ENCODE peak calls at places on chromosomes 12 and 14, in four cellular contexts. W, L, O and C are unnamed samples.
A peak's percentile ranks its signal among the peaks of the same experiment; 100 is the strongest.

GRCh38 chr14:30751646-30752416 is 122.5 kb upstream of the COCH start:
- DNase-seq in W (no peak), L (no peak), O (no peak), C (peak; percentile 55)

GRCh38 chr12:121939190-121939589 is 20.8 kb downstream of the CFAP251 start:
- DNase-seq in W (no peak), L (no peak), O (no peak), C (no peak)

GRCh38 chr14:98226411-98226810 is 1045.6 kb downstream of the BCL11B start:
- DNase-seq in W (no peak), L (no peak), O (no peak), C (no peak)

GRCh38 chr14:24332094-24332983 is 2.5 kb downstream of the ADCY4 start:
- DNase-seq in W (peak; percentile 86), L (peak; percentile 44), O (peak; percentile 93), C (peak; percentile 98)

GRCh38 chr14:51006781-51007211 is 62.5 kb upstream of the PYGL start:
- DNase-seq in W (no peak), L (peak; percentile 89), O (no peak), C (no peak)

GRCh38 chr12:5432011-5432400 is at the start of gene NTF3:
- DNase-seq in W (no peak), L (peak; percentile 15), O (peak; percentile 41), C (peak; percentile 79)

GRCh38 chr12:67747869-67748760 is 99.6 kb downstream of the DYRK2 start:
- DNase-seq in W (no peak), L (peak; percentile 58), O (no peak), C (peak; percentile 40)

GRCh38 chr12:55060470-55060869 is 40.7 kb downstream of the NEUROD4 start:
- DNase-seq in W (no peak), L (no peak), O (peak; percentile 47), C (no peak)

GRCh38 chr12:70637686-70638085 is 457 bp upstream of the PTPRB start:
- DNase-seq in W (no peak), L (no peak), O (no peak), C (no peak)

GRCh38 chr14:76697246-76697645 is 64.0 kb upstream of the VASH1 start:
- DNase-seq in W (no peak), L (no peak), O (no peak), C (no peak)

GRCh38 chr12:102421801-102422583 is 58.4 kb downstream of the IGF1 start:
- DNase-seq in W (no peak), L (no peak), O (no peak), C (no peak)

GRCh38 chr12:122523280-122523679 is 3.5 kb downstream of the RSRC2 start:
- DNase-seq in W (no peak), L (peak; percentile 57), O (no peak), C (no peak)

GRCh38 chr14:56202256-56202655 is 84.0 kb downstream of the PELI2 start:
- DNase-seq in W (no peak), L (no peak), O (peak; percentile 30), C (no peak)

GRCh38 chr12:59689776-59690175 is 93.9 kb downstream of the SLC16A7 start:
- DNase-seq in W (no peak), L (no peak), O (no peak), C (no peak)

GRCh38 chr14:52091913-52092312 is 23.1 kb upstream of the NID2 start:
- DNase-seq in W (no peak), L (peak; percentile 81), O (no peak), C (no peak)

GRCh38 chr12:57604454-57605307 is at the start of gene DTX3:
- DNase-seq in W (no peak), L (peak; percentile 21), O (peak; percentile 83), C (no peak)

GRCh38 chr14:69711065-69711464 is 55.9 kb upstream of the SRSF5 start:
- DNase-seq in W (no peak), L (no peak), O (no peak), C (no peak)

GRCh38 chr12:130026608-130027176 is 122.9 kb upstream of the TMEM132D start:
- DNase-seq in W (peak; percentile 66), L (no peak), O (peak; percentile 58), C (peak; percentile 39)

GRCh38 chr12:79934309-79935020 is 432 bp downstream of the PPP1R12A start:
- DNase-seq in W (no peak), L (peak; percentile 38), O (peak; percentile 15), C (peak; percentile 24)

GRCh38 chr12:121970901-121971300 is 50.8 kb upstream of the BCL7A start:
- DNase-seq in W (no peak), L (no peak), O (no peak), C (no peak)

GRCh38 chr12:119652665-119653064 is 15.3 kb upstream of the PRKAB1 start:
- DNase-seq in W (no peak), L (no peak), O (no peak), C (no peak)

GRCh38 chr14:51116682-51117081 is 21.8 kb upstream of the TRIM9 start:
- DNase-seq in W (no peak), L (no peak), O (no peak), C (no peak)

GRCh38 chr14:44759263-44759662 is 202.5 kb downstream of the KLHL28 start:
- DNase-seq in W (no peak), L (no peak), O (no peak), C (no peak)

GRCh38 chr14:100086361-100086760 is 21.1 kb downstream of the EVL start:
- DNase-seq in W (no peak), L (no peak), O (no peak), C (no peak)

GRCh38 chr12:48000878-48001321 is 3.4 kb downstream of the COL2A1 start:
- DNase-seq in W (peak; percentile 78), L (no peak), O (no peak), C (no peak)

GRCh38 chr12:30991466-30991865 is 64.9 kb downstream of the TSPAN11 start:
- DNase-seq in W (no peak), L (no peak), O (no peak), C (no peak)

GRCh38 chr12:5176058-5176457 is 132.4 kb downstream of the KCNA5 start:
- DNase-seq in W (no peak), L (no peak), O (no peak), C (no peak)

GRCh38 chr12:12198124-12198523 is 68.7 kb downstream of the LRP6 start:
- DNase-seq in W (no peak), L (no peak), O (no peak), C (no peak)